ENCODE peak calls at places on chromosome 12, in seven cellular contexts. One of them, this sample, is unnamed.

GRCh38 chr12:54232790-54233189 is 44.0 kb upstream of the SMUG1 start:
- DNase-seq in endothelial cell of umbilical vein: no peak
- DNase-seq in psoas muscle: no peak
- DNase-seq in HepG2: no peak
- DNase-seq in bronchial epithelial cell: no peak
- DNase-seq in HCT116: no peak
- DNase-seq in pancreas: no peak
- DNase-seq in this sample: no peak

GRCh38 chr12:112839386-112839972 is 47.9 kb downstream of the RPH3A start:
- DNase-seq in endothelial cell of umbilical vein: peak
- DNase-seq in psoas muscle: no peak
- DNase-seq in HepG2: peak
- DNase-seq in bronchial epithelial cell: peak
- DNase-seq in HCT116: no peak
- DNase-seq in pancreas: no peak
- DNase-seq in this sample: no peak

GRCh38 chr12:8899835-8900234 is 14.5 kb upstream of the PHC1 start:
- DNase-seq in endothelial cell of umbilical vein: no peak
- DNase-seq in psoas muscle: no peak
- DNase-seq in HepG2: no peak
- DNase-seq in bronchial epithelial cell: no peak
- DNase-seq in HCT116: no peak
- DNase-seq in pancreas: no peak
- DNase-seq in this sample: no peak

GRCh38 chr12:130086777-130087176 is 75.5 kb upstream of the FZD10 start:
- DNase-seq in endothelial cell of umbilical vein: no peak
- DNase-seq in psoas muscle: no peak
- DNase-seq in HepG2: no peak
- DNase-seq in bronchial epithelial cell: no peak
- DNase-seq in HCT116: no peak
- DNase-seq in pancreas: no peak
- DNase-seq in this sample: no peak

GRCh38 chr12:42969357-42969756 is 379.8 kb upstream of the PRICKLE1 start:
- DNase-seq in endothelial cell of umbilical vein: peak
- DNase-seq in psoas muscle: peak
- DNase-seq in HepG2: no peak
- DNase-seq in bronchial epithelial cell: no peak
- DNase-seq in HCT116: no peak
- DNase-seq in pancreas: no peak
- DNase-seq in this sample: no peak

GRCh38 chr12:45051490-45052105 is 699 bp upstream of the DBX2 start:
- DNase-seq in endothelial cell of umbilical vein: no peak
- DNase-seq in psoas muscle: no peak
- DNase-seq in HepG2: no peak
- DNase-seq in bronchial epithelial cell: peak
- DNase-seq in HCT116: no peak
- DNase-seq in pancreas: no peak
- DNase-seq in this sample: no peak

GRCh38 chr12:98456583-98457573 is 58.5 kb upstream of the TMPO start:
- DNase-seq in endothelial cell of umbilical vein: peak
- DNase-seq in psoas muscle: peak
- DNase-seq in HepG2: no peak
- DNase-seq in bronchial epithelial cell: no peak
- DNase-seq in HCT116: no peak
- DNase-seq in pancreas: peak
- DNase-seq in this sample: no peak

GRCh38 chr12:108514468-108514972 is 557 bp upstream of the FICD start:
- DNase-seq in endothelial cell of umbilical vein: no peak
- DNase-seq in psoas muscle: no peak
- DNase-seq in HepG2: no peak
- DNase-seq in bronchial epithelial cell: no peak
- DNase-seq in HCT116: no peak
- DNase-seq in pancreas: no peak
- DNase-seq in this sample: no peak

GRCh38 chr12:46711756-46712155 is 114.0 kb downstream of the SLC38A4 start:
- DNase-seq in endothelial cell of umbilical vein: no peak
- DNase-seq in psoas muscle: no peak
- DNase-seq in HepG2: no peak
- DNase-seq in bronchial epithelial cell: no peak
- DNase-seq in HCT116: no peak
- DNase-seq in pancreas: no peak
- DNase-seq in this sample: peak

GRCh38 chr12:11437966-11438365 is 42.6 kb upstream of the PRB2 start:
- DNase-seq in endothelial cell of umbilical vein: no peak
- DNase-seq in psoas muscle: no peak
- DNase-seq in HepG2: no peak
- DNase-seq in bronchial epithelial cell: no peak
- DNase-seq in HCT116: no peak
- DNase-seq in pancreas: no peak
- DNase-seq in this sample: no peak

GRCh38 chr12:45273717-45274271 is 57.9 kb downstream of the ANO6 start:
- DNase-seq in endothelial cell of umbilical vein: peak
- DNase-seq in psoas muscle: no peak
- DNase-seq in HepG2: peak
- DNase-seq in bronchial epithelial cell: peak
- DNase-seq in HCT116: peak
- DNase-seq in pancreas: no peak
- DNase-seq in this sample: no peak

GRCh38 chr12:63362801-63363200 is 211.8 kb upstream of the AVPR1A start:
- DNase-seq in endothelial cell of umbilical vein: no peak
- DNase-seq in psoas muscle: no peak
- DNase-seq in HepG2: no peak
- DNase-seq in bronchial epithelial cell: peak
- DNase-seq in HCT116: no peak
- DNase-seq in pancreas: no peak
- DNase-seq in this sample: no peak

GRCh38 chr12:68776976-68777610 is 30.9 kb upstream of the MDM2 start:
- DNase-seq in endothelial cell of umbilical vein: no peak
- DNase-seq in psoas muscle: no peak
- DNase-seq in HepG2: no peak
- DNase-seq in bronchial epithelial cell: no peak
- DNase-seq in HCT116: no peak
- DNase-seq in pancreas: no peak
- DNase-seq in this sample: no peak

GRCh38 chr12:66716522-66716921 is 37.6 kb upstream of the GRIP1 start:
- DNase-seq in endothelial cell of umbilical vein: no peak
- DNase-seq in psoas muscle: no peak
- DNase-seq in HepG2: no peak
- DNase-seq in bronchial epithelial cell: no peak
- DNase-seq in HCT116: no peak
- DNase-seq in pancreas: no peak
- DNase-seq in this sample: no peak

GRCh38 chr12:66709893-66710292 is 31.0 kb upstream of the GRIP1 start:
- DNase-seq in endothelial cell of umbilical vein: no peak
- DNase-seq in psoas muscle: no peak
- DNase-seq in HepG2: no peak
- DNase-seq in bronchial epithelial cell: no peak
- DNase-seq in HCT116: no peak
- DNase-seq in pancreas: no peak
- DNase-seq in this sample: no peak

GRCh38 chr12:66717049-66717448 is 38.2 kb upstream of the GRIP1 start:
- DNase-seq in endothelial cell of umbilical vein: no peak
- DNase-seq in psoas muscle: no peak
- DNase-seq in HepG2: no peak
- DNase-seq in bronchial epithelial cell: peak
- DNase-seq in HCT116: no peak
- DNase-seq in pancreas: no peak
- DNase-seq in this sample: no peak

GRCh38 chr12:66713984-66714383 is 35.1 kb upstream of the GRIP1 start:
- DNase-seq in endothelial cell of umbilical vein: no peak
- DNase-seq in psoas muscle: no peak
- DNase-seq in HepG2: no peak
- DNase-seq in bronchial epithelial cell: no peak
- DNase-seq in HCT116: no peak
- DNase-seq in pancreas: no peak
- DNase-seq in this sample: no peak

DNA sequence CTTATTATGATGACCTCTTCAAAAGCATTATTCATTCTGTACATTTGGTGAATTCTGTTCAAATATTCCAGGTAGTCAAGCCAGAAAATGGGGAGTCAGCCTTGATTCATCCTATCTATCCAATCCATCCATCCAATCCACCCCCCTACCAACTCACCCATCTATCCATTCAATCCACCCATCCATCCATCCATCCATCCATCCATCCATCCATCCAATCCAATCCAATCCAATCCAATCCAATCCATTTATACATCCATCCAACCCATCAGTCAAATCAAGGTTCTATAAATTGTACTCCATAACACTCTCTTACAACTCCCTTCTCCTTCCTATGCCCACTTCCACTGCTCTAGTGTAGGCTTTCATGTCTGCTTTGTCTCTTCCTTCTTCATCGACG is 35.8 kb upstream of the GRIP1 start:
- DNase-seq in endothelial cell of umbilical vein: no peak
- DNase-seq in psoas muscle: no peak
- DNase-seq in HepG2: no peak
- DNase-seq in bronchial epithelial cell: no peak
- DNase-seq in HCT116: no peak
- DNase-seq in pancreas: no peak
- DNase-seq in this sample: no peak
- H3K4me3 ChIP-seq in endothelial cell of umbilical vein: no peak
- H3K4me3 ChIP-seq in psoas muscle: no peak
- H3K4me3 ChIP-seq in HepG2: no peak
- H3K4me3 ChIP-seq in bronchial epithelial cell: no peak
- H3K4me3 ChIP-seq in HCT116: no peak
- H3K4me3 ChIP-seq in pancreas: no peak
- H3K4me3 ChIP-seq in this sample: no peak

DNA sequence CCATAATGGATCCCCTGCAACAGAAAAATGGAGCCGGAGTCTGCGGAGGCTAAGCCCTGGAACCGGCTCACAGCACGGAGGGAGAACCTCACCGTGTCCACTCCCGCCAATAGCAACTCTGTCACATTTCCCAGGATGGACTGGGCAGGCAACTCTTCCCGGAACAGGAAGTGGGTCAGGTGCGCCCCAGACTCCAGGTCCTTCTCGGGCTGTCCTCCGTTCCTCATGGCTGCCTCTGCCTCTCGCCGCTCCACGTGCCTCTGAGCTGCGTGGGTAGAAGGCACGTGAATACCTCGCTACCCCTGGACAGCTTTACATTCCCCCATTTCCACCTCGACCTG is 2.2 kb downstream of the CYP27B1 start:
- DNase-seq in endothelial cell of umbilical vein: no peak
- DNase-seq in psoas muscle: no peak
- DNase-seq in HepG2: no peak
- DNase-seq in bronchial epithelial cell: no peak
- DNase-seq in HCT116: no peak
- DNase-seq in pancreas: peak
- DNase-seq in this sample: no peak
- H3K4me3 ChIP-seq in endothelial cell of umbilical vein: no peak
- H3K4me3 ChIP-seq in psoas muscle: peak
- H3K4me3 ChIP-seq in HepG2: peak
- H3K4me3 ChIP-seq in bronchial epithelial cell: peak
- H3K4me3 ChIP-seq in HCT116: peak
- H3K4me3 ChIP-seq in pancreas: peak
- H3K4me3 ChIP-seq in this sample: peak

DNA sequence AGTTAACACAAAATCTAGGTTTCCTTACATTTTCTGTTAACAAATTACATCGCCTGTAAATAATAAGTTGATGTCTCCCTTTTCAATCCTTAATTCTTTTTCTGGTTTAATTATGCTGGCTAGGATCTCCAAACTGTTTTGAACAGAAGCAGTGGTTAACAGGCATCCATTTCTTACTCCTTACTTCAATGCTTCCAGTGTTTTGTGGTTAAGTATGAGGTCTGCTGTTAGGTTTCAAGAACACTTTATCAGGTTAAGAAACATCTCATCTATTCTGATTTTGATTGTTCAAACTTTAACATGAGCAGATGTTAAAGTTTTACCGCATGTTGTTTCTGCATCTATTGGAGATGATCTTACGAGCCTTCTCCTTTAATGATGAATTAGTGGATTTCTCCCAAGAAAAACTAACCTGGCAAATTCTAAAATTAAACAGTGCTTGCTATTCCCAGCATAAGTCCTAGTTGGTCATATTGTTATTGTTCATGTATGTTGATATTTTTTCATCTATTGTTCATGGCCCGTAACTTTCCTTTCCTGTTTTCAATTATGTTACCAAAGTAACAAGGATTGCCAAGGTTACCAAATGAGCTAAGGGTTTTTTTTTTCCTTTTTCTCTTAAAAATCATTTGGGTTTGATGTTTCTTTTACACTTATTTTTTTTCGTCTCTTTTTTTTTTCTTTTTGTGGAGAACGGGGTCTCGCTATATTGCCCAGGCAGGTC is 33.4 kb downstream of the POLE start:
- DNase-seq in endothelial cell of umbilical vein: peak
- DNase-seq in psoas muscle: no peak
- DNase-seq in HepG2: no peak
- DNase-seq in bronchial epithelial cell: no peak
- DNase-seq in HCT116: no peak
- DNase-seq in pancreas: no peak
- DNase-seq in this sample: no peak
- H3K4me3 ChIP-seq in endothelial cell of umbilical vein: no peak
- H3K4me3 ChIP-seq in psoas muscle: no peak
- H3K4me3 ChIP-seq in HepG2: no peak
- H3K4me3 ChIP-seq in bronchial epithelial cell: no peak
- H3K4me3 ChIP-seq in HCT116: no peak
- H3K4me3 ChIP-seq in pancreas: no peak
- H3K4me3 ChIP-seq in this sample: no peak

GRCh38 chr12:52965337-52965731 is 16.4 kb downstream of the KRT18 start:
- DNase-seq in endothelial cell of umbilical vein: no peak
- DNase-seq in psoas muscle: no peak
- DNase-seq in HepG2: no peak
- DNase-seq in bronchial epithelial cell: no peak
- DNase-seq in HCT116: no peak
- DNase-seq in pancreas: peak
- DNase-seq in this sample: no peak

GRCh38 chr12:52969828-52970569 is 21.1 kb downstream of the KRT18 start:
- DNase-seq in endothelial cell of umbilical vein: no peak
- DNase-seq in psoas muscle: no peak
- DNase-seq in HepG2: peak
- DNase-seq in bronchial epithelial cell: no peak
- DNase-seq in HCT116: no peak
- DNase-seq in pancreas: peak
- DNase-seq in this sample: no peak

GRCh38 chr12:52964556-52965336 is 15.8 kb downstream of the KRT18 start:
- DNase-seq in endothelial cell of umbilical vein: no peak
- DNase-seq in psoas muscle: no peak
- DNase-seq in HepG2: no peak
- DNase-seq in bronchial epithelial cell: no peak
- DNase-seq in HCT116: no peak
- DNase-seq in pancreas: no peak
- DNase-seq in this sample: no peak
- H3K4me3 ChIP-seq in endothelial cell of umbilical vein: no peak
- H3K4me3 ChIP-seq in psoas muscle: no peak
- H3K4me3 ChIP-seq in HepG2: no peak
- H3K4me3 ChIP-seq in bronchial epithelial cell: no peak
- H3K4me3 ChIP-seq in HCT116: no peak
- H3K4me3 ChIP-seq in pancreas: no peak
- H3K4me3 ChIP-seq in this sample: no peak